ENCODE peak calls at places on chromosomes 13 and 19, in nine cellular contexts. One of them, this sample, is unnamed.

GRCh38 chr19:40219721-40220276 is 1.6 kb upstream of the TTC9B start:
- DNase-seq in H54: peak; percentile 99
- DNase-seq in hippocampal formation: no peak
- DNase-seq in nephron progenitor cell: no peak
- DNase-seq in sciatic nerve: no peak
- DNase-seq in frontal cortex: no peak
- DNase-seq in T-helper 17 cell: no peak
- DNase-seq in G401: no peak
- DNase-seq in NCI-H1417: no peak
- DNase-seq in this sample: no peak

GRCh38 chr13:113856716-113857065 is 7.2 kb downstream of the GAS6 start:
- DNase-seq in H54: peak; percentile 94
- DNase-seq in hippocampal formation: no peak
- DNase-seq in nephron progenitor cell: no peak
- DNase-seq in sciatic nerve: no peak
- DNase-seq in frontal cortex: no peak
- DNase-seq in T-helper 17 cell: no peak
- DNase-seq in G401: peak; percentile 35
- DNase-seq in NCI-H1417: no peak
- DNase-seq in this sample: no peak

GRCh38 chr13:99495478-99496321 is 5.6 kb upstream of the TM9SF2 start:
- DNase-seq in H54: no peak
- DNase-seq in hippocampal formation: no peak
- DNase-seq in nephron progenitor cell: no peak
- DNase-seq in sciatic nerve: no peak
- DNase-seq in frontal cortex: no peak
- DNase-seq in T-helper 17 cell: no peak
- DNase-seq in G401: no peak
- DNase-seq in NCI-H1417: no peak
- DNase-seq in this sample: no peak

GRCh38 chr19:18104793-18105131 is 7.2 kb downstream of the MAST3 start:
- DNase-seq in H54: no peak
- DNase-seq in hippocampal formation: no peak
- DNase-seq in nephron progenitor cell: no peak
- DNase-seq in sciatic nerve: no peak
- DNase-seq in frontal cortex: no peak
- DNase-seq in T-helper 17 cell: no peak
- DNase-seq in G401: no peak
- DNase-seq in NCI-H1417: no peak
- DNase-seq in this sample: no peak

GRCh38 chr13:30978981-30979956 is 46.8 kb downstream of the TEX26 start:
- DNase-seq in H54: no peak
- DNase-seq in hippocampal formation: no peak
- DNase-seq in nephron progenitor cell: peak; percentile 64
- DNase-seq in sciatic nerve: no peak
- DNase-seq in frontal cortex: no peak
- DNase-seq in T-helper 17 cell: peak; percentile 18
- DNase-seq in G401: peak; percentile 9
- DNase-seq in NCI-H1417: peak; percentile 45
- DNase-seq in this sample: no peak

GRCh38 chr13:60933638-60934037 is 482.0 kb downstream of the PCDH20 start:
- DNase-seq in H54: no peak
- DNase-seq in hippocampal formation: no peak
- DNase-seq in nephron progenitor cell: no peak
- DNase-seq in sciatic nerve: no peak
- DNase-seq in frontal cortex: no peak
- DNase-seq in T-helper 17 cell: no peak
- DNase-seq in G401: no peak
- DNase-seq in NCI-H1417: no peak
- DNase-seq in this sample: no peak

GRCh38 chr13:19818223-19818842 is 35.6 kb upstream of the PSPC1 start:
- DNase-seq in H54: no peak
- DNase-seq in hippocampal formation: no peak
- DNase-seq in nephron progenitor cell: peak; percentile 79
- DNase-seq in sciatic nerve: no peak
- DNase-seq in frontal cortex: no peak
- DNase-seq in T-helper 17 cell: peak; percentile 7
- DNase-seq in G401: peak; percentile 19
- DNase-seq in NCI-H1417: no peak
- DNase-seq in this sample: no peak

GRCh38 chr19:17337675-17338439 is 504 bp downstream of the GTPBP3 start:
- DNase-seq in H54: no peak
- DNase-seq in hippocampal formation: no peak
- DNase-seq in nephron progenitor cell: peak; percentile 53
- DNase-seq in sciatic nerve: no peak
- DNase-seq in frontal cortex: no peak
- DNase-seq in T-helper 17 cell: no peak
- DNase-seq in G401: no peak
- DNase-seq in NCI-H1417: no peak
- DNase-seq in this sample: peak; percentile 37

GRCh38 chr13:45512148-45512498 is 47.4 kb downstream of the COG3 start:
- DNase-seq in H54: no peak
- DNase-seq in hippocampal formation: no peak
- DNase-seq in nephron progenitor cell: no peak
- DNase-seq in sciatic nerve: no peak
- DNase-seq in frontal cortex: no peak
- DNase-seq in T-helper 17 cell: no peak
- DNase-seq in G401: no peak
- DNase-seq in NCI-H1417: no peak
- DNase-seq in this sample: no peak

GRCh38 chr19:1087813-1088418 is 7.3 kb downstream of the POLR2E start:
- DNase-seq in H54: no peak
- DNase-seq in hippocampal formation: peak; percentile 32
- DNase-seq in nephron progenitor cell: no peak
- DNase-seq in sciatic nerve: no peak
- DNase-seq in frontal cortex: no peak
- DNase-seq in T-helper 17 cell: no peak
- DNase-seq in G401: no peak
- DNase-seq in NCI-H1417: no peak
- DNase-seq in this sample: no peak

This sample was measured in NCI-H146.